ENCODE peak calls at places on chromosome 20, in five cellular contexts. E is H1, L is GM12878, X is HepG2, W is K562. T is an unnamed sample.

GRCh38 chr20:36439040-36439730 is 102.1 kb upstream of the MYL9 start:
- DNase-seq in E (peak; percentile 60), L (no peak), X (peak; percentile 59), W (peak; percentile 64), T (peak; percentile 32)

GRCh38 chr20:4585104-4585753 is 136.5 kb upstream of the PRND start:
- DNase-seq in E (no peak), L (no peak), X (no peak), W (no peak), T (no peak)

GRCh38 chr20:38242848-38243449 is 17.6 kb downstream of the KIAA1755 start:
- DNase-seq in E (no peak), L (no peak), X (peak; percentile 31), W (peak; percentile 47), T (peak; percentile 48)

GRCh38 chr20:38126146-38126912 is 38.7 kb downstream of the TGM2 start:
- DNase-seq in E (no peak), L (no peak), X (no peak), W (no peak), T (no peak)

GRCh38 chr20:61397146-61397545 is 145.1 kb downstream of the CDH4 start:
- DNase-seq in E (no peak), L (no peak), X (no peak), W (no peak), T (no peak)

GRCh38 chr20:46772901-46773300 is 63.5 kb downstream of the SLC2A10 start:
- DNase-seq in E (no peak), L (no peak), X (peak; percentile 40), W (peak; percentile 40), T (no peak)

GRCh38 chr20:38338849-38339520 is 7.3 kb upstream of the LBP start:
- DNase-seq in E (peak; percentile 29), L (no peak), X (no peak), W (no peak), T (no peak)

GRCh38 chr20:51586005-51586440 is 43.5 kb upstream of the NFATC2 start:
- DNase-seq in E (no peak), L (no peak), X (no peak), W (no peak), T (peak; percentile 63)

GRCh38 chr20:52242237-52243230 is 51.0 kb upstream of the ZFP64 start:
- DNase-seq in E (no peak), L (no peak), X (no peak), W (peak; percentile 18), T (no peak)

GRCh38 chr20:34069341-34070078 is 42.5 kb downstream of the EIF2S2 start:
- DNase-seq in E (peak; percentile 53), L (peak; percentile 30), X (peak; percentile 86), W (peak; percentile 64), T (peak; percentile 68)

GRCh38 chr20:44660506-44660905 is 9.0 kb upstream of the ADA start:
- DNase-seq in E (no peak), L (no peak), X (no peak), W (no peak), T (no peak)

GRCh38 chr20:43914697-43915208 is at the start of gene TOX2:
- DNase-seq in E (no peak), L (no peak), X (no peak), W (peak; percentile 75), T (no peak)

GRCh38 chr20:23609486-23610109 is 3.9 kb upstream of the CST9 start:
- DNase-seq in E (no peak), L (no peak), X (no peak), W (no peak), T (no peak)

GRCh38 chr20:47620808-47621805 is 119.4 kb downstream of the NCOA3 start:
- DNase-seq in E (no peak), L (peak; percentile 32), X (peak; percentile 66), W (no peak), T (peak; percentile 51)

GRCh38 chr20:38114353-38114791 is 50.7 kb downstream of the TGM2 start:
- DNase-seq in E (no peak), L (no peak), X (no peak), W (peak; percentile 65), T (no peak)

GRCh38 chr20:61558726-61559125 is 306.7 kb downstream of the CDH4 start:
- DNase-seq in E (no peak), L (no peak), X (no peak), W (no peak), T (no peak)

GRCh38 chr20:38706482-38706881 is 17.8 kb upstream of the SLC32A1 start:
- DNase-seq in E (no peak), L (no peak), X (no peak), W (no peak), T (no peak)

GRCh38 chr20:14619411-14619810 is 282.0 kb upstream of the FLRT3 start:
- DNase-seq in E (no peak), L (no peak), X (no peak), W (no peak), T (no peak)

GRCh38 chr20:62042025-62042820 is 23.5 kb downstream of the TAF4 start:
- DNase-seq in E (no peak), L (no peak), X (no peak), W (no peak), T (no peak)

GRCh38 chr20:57892471-57892870 is 182.7 kb upstream of the PMEPA1 start:
- DNase-seq in E (no peak), L (no peak), X (no peak), W (no peak), T (no peak)

GRCh38 chr20:36792422-36792821 is 18.9 kb upstream of the DSN1 start:
- DNase-seq in E (peak; percentile 56), L (no peak), X (peak; percentile 80), W (peak; percentile 25), T (peak; percentile 57)

GRCh38 chr20:33290852-33291251 is 7.8 kb downstream of the BPIFB1 start:
- DNase-seq in E (no peak), L (no peak), X (no peak), W (no peak), T (no peak)

GRCh38 chr20:51656726-51657260 is 111.4 kb downstream of the ATP9A start:
- DNase-seq in E (no peak), L (no peak), X (no peak), W (no peak), T (no peak)

GRCh38 chr20:22466447-22467171 is 117.8 kb downstream of the FOXA2 start:
- DNase-seq in E (no peak), L (no peak), X (no peak), W (no peak), T (no peak)

GRCh38 chr20:38057351-38057972 is 23.9 kb downstream of the RPRD1B start:
- DNase-seq in E (no peak), L (no peak), X (peak; percentile 88), W (peak; percentile 82), T (peak; percentile 58)

GRCh38 chr20:13022401-13023170 is 13.8 kb downstream of the SPTLC3 start:
- DNase-seq in E (no peak), L (no peak), X (no peak), W (no peak), T (no peak)

GRCh38 chr20:4090756-4091331 is 75.5 kb upstream of the RNF24 start:
- DNase-seq in E (no peak), L (no peak), X (peak; percentile 76), W (peak; percentile 39), T (no peak)

GRCh38 chr20:9218412-9219001 is 149.6 kb downstream of the PLCB4 start:
- DNase-seq in E (no peak), L (no peak), X (no peak), W (peak; percentile 7), T (no peak)

GRCh38 chr20:53934421-53935352 is 135.7 kb downstream of the BCAS1 start:
- DNase-seq in E (no peak), L (no peak), X (no peak), W (peak; percentile 87), T (no peak)

DNA sequence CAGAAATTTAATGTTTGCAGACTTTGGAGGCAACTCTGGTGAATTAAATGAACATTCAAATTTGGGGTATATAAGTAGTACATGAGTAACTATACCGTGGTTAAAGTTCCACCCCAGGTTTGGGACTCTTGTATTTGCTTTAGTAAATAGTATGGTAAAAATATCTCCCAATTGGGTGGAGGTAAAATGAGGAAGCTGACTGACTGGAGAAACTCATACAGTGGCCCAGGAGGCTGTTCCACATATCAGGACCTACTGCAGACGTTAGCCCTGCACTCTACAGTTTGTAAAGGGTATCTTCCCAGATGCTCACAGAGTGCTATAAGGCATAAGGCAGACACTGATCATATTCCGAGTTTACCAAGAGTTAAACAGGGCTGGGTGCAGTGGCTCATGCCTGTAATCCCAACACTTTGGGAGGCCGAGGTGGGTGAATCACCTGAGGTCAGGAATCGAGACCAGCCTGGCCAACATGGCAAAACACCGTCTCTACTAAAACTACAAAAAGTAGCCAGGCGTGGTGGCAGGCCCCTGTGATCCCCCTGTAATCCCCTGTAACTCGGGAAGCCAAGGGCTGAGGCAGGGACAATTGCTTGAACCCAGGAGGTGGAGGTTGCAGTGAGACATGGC is 53.7 kb downstream of the CPXM1 start:
- DNase-seq in E (no peak), L (no peak), X (no peak), W (no peak), T (no peak)
- TF ChIP-seq YY1 in E (no peak), L (no peak), X (no peak), W (no peak), T (no peak)

GRCh38 chr20:31505903-31506302 is 8.3 kb upstream of the HM13 start:
- DNase-seq in E (no peak), L (no peak), X (no peak), W (no peak), T (no peak)

GRCh38 chr20:31514154-31515071 is at the start of gene HM13:
- DNase-seq in E (peak; percentile 89), L (peak; percentile 63), X (peak; percentile 93), W (peak; percentile 96), T (peak; percentile 88)

GRCh38 chr20:31508517-31509244 is 5.6 kb upstream of the HM13 start:
- DNase-seq in E (no peak), L (no peak), X (no peak), W (no peak), T (no peak)
- TF ChIP-seq SP1 in E (no peak), L (no peak), X (no peak), W (no peak), T (no peak)

DNA sequence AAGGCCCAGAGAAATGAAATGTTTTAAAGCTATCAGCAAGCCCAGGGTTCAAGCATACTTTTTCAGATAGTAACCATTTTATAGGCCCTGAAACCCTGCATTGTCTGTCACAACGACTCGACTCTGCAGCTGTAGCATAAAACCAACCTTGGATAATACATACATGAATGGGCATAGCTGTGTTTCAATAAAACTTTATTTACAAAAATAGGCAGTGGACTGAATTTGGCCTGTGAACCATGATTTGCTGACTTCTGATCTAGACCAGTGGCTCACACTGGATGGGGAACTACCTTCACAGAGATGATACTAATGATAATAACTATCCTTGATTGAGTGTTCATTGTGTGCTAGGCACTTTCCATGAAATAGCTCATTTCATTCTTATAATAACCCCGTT is 97.3 kb upstream of the ZNFX1 start:
- DNase-seq in E (no peak), L (no peak), X (no peak), W (no peak), T (no peak)
- TF ChIP-seq YY1 in E (no peak), L (no peak), X (no peak), W (no peak), T (no peak)

DNA sequence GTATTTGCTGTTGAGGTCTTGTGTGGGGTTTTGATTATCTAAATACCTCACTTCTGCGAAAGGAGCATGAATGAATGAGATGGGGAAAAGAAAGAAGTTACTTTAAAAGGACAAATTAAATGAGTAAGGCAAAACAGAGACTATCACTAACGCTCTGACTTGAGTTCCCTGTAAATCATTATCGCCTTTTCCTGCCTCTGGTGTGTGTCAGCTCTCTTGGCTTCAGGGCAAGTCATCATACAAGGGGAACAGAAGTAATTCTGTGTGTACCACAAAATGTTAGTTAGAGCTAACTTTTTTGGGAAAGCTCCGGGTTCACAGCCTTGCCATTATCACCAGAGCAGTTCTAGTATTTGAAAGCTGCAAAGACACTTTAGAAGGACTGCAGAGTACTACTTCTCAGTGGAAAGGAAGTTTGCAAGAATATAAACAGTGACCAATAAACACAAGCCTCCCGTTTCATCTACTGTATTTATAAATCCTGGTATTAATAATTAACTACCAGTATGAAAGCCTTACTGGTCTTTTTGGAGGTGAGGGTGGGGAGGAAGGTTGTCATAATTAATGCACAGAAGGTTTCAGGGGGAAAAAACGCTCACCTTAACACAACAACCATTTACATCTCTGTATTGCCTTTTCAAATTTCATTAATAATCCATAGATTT is 1.2 kb downstream of the DZANK1 start:
- DNase-seq in E (no peak), L (peak; percentile 4), X (no peak), W (no peak), T (no peak)
- TF ChIP-seq SP1 in E (no peak), L (no peak), X (no peak), W (no peak), T (no peak)

T was measured in HCT116.